ENCODE peak calls at places on chromosome 16, in eight cellular contexts. L is ecto neural progenitor cell; T is IMR-90; V is stimulated activated CD4-positive, alpha-beta T cell treated with anti-CD3 and anti-CD28 coated beads, Interleukin-2, amount 100 ng/mL, for 24 hours; X is activated T-helper 1 cell treated with anti-CD3 and anti-CD28 coated beads, Interleukin-2, amount 50 U/mL, for 16 hours; K is T-helper 17 cell; I is astrocyte of the spinal cord; Z is SHP77 treated with DMSO at 0.1 percent for 48 hours. Y is an unnamed sample.

GRCh38 chr16:56203052-56203451 is 11.8 kb downstream of the GNAO1 start:
- DNase-seq in L (no peak), T (peak), V (peak), X (peak), K (peak), I (peak), Z (no peak), Y (no peak)

GRCh38 chr16:30949655-30950515 is 1.0 kb downstream of the ORAI3 start:
- DNase-seq in L (peak), T (peak), V (peak), X (no peak), K (no peak), I (peak), Z (peak), Y (no peak)

GRCh38 chr16:50308237-50308965 is 42.0 kb downstream of the ADCY7 start:
- DNase-seq in L (peak), T (no peak), V (no peak), X (no peak), K (peak), I (no peak), Z (no peak), Y (no peak)

GRCh38 chr16:57802635-57803412 is 533 bp upstream of the KIFC3 start:
- DNase-seq in L (peak), T (peak), V (no peak), X (no peak), K (no peak), I (peak), Z (no peak), Y (no peak)

GRCh38 chr16:50202926-50203624 is 50.0 kb downstream of the TENT4B start:
- DNase-seq in L (no peak), T (peak), V (no peak), X (no peak), K (no peak), I (peak), Z (no peak), Y (no peak)

GRCh38 chr16:13919683-13920509 is at the start of gene ERCC4:
- DNase-seq in L (peak), T (peak), V (peak), X (peak), K (peak), I (peak), Z (peak), Y (peak)

GRCh38 chr16:86252596-86252995 is 257.7 kb upstream of the FOXF1 start:
- DNase-seq in L (peak), T (peak), V (no peak), X (no peak), K (no peak), I (peak), Z (no peak), Y (no peak)

GRCh38 chr16:88456356-88457292 is 3.5 kb downstream of the ZFPM1 start:
- DNase-seq in L (no peak), T (no peak), V (peak), X (peak), K (no peak), I (no peak), Z (no peak), Y (no peak)

GRCh38 chr16:11063432-11064201 is 119.3 kb downstream of the CLEC16A start:
- DNase-seq in L (no peak), T (no peak), V (no peak), X (no peak), K (no peak), I (no peak), Z (no peak), Y (no peak)

GRCh38 chr16:66677179-66677578 is 19.4 kb downstream of the CMTM4 start:
- DNase-seq in L (no peak), T (no peak), V (no peak), X (no peak), K (no peak), I (no peak), Z (no peak), Y (no peak)

GRCh38 chr16:85171809-85172464 is 59.7 kb upstream of the CIBAR2 start:
- DNase-seq in L (no peak), T (no peak), V (no peak), X (no peak), K (no peak), I (no peak), Z (no peak), Y (no peak)

GRCh38 chr16:13936596-13937081 is 16.7 kb downstream of the ERCC4 start:
- DNase-seq in L (no peak), T (peak), V (no peak), X (no peak), K (no peak), I (peak), Z (no peak), Y (no peak)

GRCh38 chr16:67024384-67024896 is 4.5 kb upstream of the CBFB start:
- DNase-seq in L (peak), T (no peak), V (no peak), X (no peak), K (no peak), I (no peak), Z (no peak), Y (no peak)

GRCh38 chr16:19588661-19589060 is 33.2 kb downstream of the VPS35L start:
- DNase-seq in L (no peak), T (no peak), V (no peak), X (no peak), K (no peak), I (no peak), Z (no peak), Y (no peak)

GRCh38 chr16:360698-361336 is 8.3 kb upstream of the AXIN1 start:
- DNase-seq in L (no peak), T (no peak), V (no peak), X (no peak), K (no peak), I (no peak), Z (no peak), Y (no peak)

GRCh38 chr16:25730396-25730795 is 38.6 kb downstream of the HS3ST4 start:
- DNase-seq in L (no peak), T (no peak), V (no peak), X (no peak), K (no peak), I (no peak), Z (no peak), Y (no peak)

GRCh38 chr16:17340804-17341203 is 130.0 kb downstream of the XYLT1 start:
- DNase-seq in L (no peak), T (no peak), V (no peak), X (no peak), K (no peak), I (no peak), Z (no peak), Y (no peak)

GRCh38 chr16:55035956-55036355 is 105.3 kb downstream of the IRX5 start:
- DNase-seq in L (no peak), T (peak), V (no peak), X (no peak), K (no peak), I (peak), Z (no peak), Y (no peak)

GRCh38 chr16:88593489-88593888 is 23.3 kb downstream of the ZC3H18 start:
- DNase-seq in L (no peak), T (no peak), V (no peak), X (no peak), K (no peak), I (no peak), Z (no peak), Y (no peak)

GRCh38 chr16:25143898-25144297 is 32.4 kb downstream of the LCMT1 start:
- DNase-seq in L (no peak), T (no peak), V (no peak), X (no peak), K (no peak), I (no peak), Z (no peak), Y (no peak)

GRCh38 chr16:73196670-73197069 is 148.7 kb upstream of the ZFHX3 start:
- DNase-seq in L (peak), T (peak), V (peak), X (no peak), K (no peak), I (peak), Z (peak), Y (no peak)

GRCh38 chr16:2836646-2837508 is 6.8 kb downstream of the ZG16B start:
- DNase-seq in L (no peak), T (no peak), V (no peak), X (no peak), K (no peak), I (peak), Z (no peak), Y (no peak)

GRCh38 chr16:85390511-85391174 is 222.5 kb upstream of the GSE1 start:
- DNase-seq in L (no peak), T (peak), V (no peak), X (no peak), K (no peak), I (peak), Z (peak), Y (peak)

GRCh38 chr16:87506423-87507350 is 13.9 kb upstream of the ZCCHC14 start:
- DNase-seq in L (no peak), T (no peak), V (no peak), X (no peak), K (no peak), I (no peak), Z (no peak), Y (no peak)

GRCh38 chr16:8848939-8849391 is 19.8 kb downstream of the CARHSP1 start:
- DNase-seq in L (peak), T (peak), V (no peak), X (no peak), K (no peak), I (peak), Z (no peak), Y (no peak)

GRCh38 chr16:83705856-83706255 is 101.9 kb upstream of the HSBP1 start:
- DNase-seq in L (no peak), T (no peak), V (no peak), X (no peak), K (no peak), I (no peak), Z (no peak), Y (no peak)

GRCh38 chr16:2529061-2529931 is 1.9 kb downstream of the CEMP1 start:
- DNase-seq in L (no peak), T (peak), V (peak), X (no peak), K (no peak), I (no peak), Z (no peak), Y (no peak)

GRCh38 chr16:86987746-86988670 is 329.2 kb downstream of the C16orf95 start:
- DNase-seq in L (no peak), T (no peak), V (no peak), X (no peak), K (no peak), I (no peak), Z (no peak), Y (no peak)

GRCh38 chr16:80968386-80969113 is 38.1 kb downstream of the CMC2 start:
- DNase-seq in L (no peak), T (peak), V (no peak), X (no peak), K (no peak), I (peak), Z (no peak), Y (no peak)

GRCh38 chr16:8370374-8371015 is 219.8 kb downstream of the TMEM114 start:
- DNase-seq in L (no peak), T (peak), V (no peak), X (no peak), K (no peak), I (no peak), Z (no peak), Y (no peak)

GRCh38 chr16:2473999-2474876 is 689 bp upstream of the TBC1D24 start:
- DNase-seq in L (peak), T (peak), V (peak), X (peak), K (peak), I (no peak), Z (no peak), Y (peak)

Y was measured in mesothelial cell of epicardium.